ENCODE peak calls at places on chromosomes 1 and 21, in eight cellular contexts. K, Y, S, W, C, X, D and B are unnamed samples.
A peak's percentile ranks its signal among the peaks of the same experiment; 100 is the strongest.

GRCh38 chr1:190104959-190105358 is 372.7 kb downstream of the BRINP3 start:
- DNase-seq in K (no peak), Y (no peak), X (no peak), C (no peak), D (no peak), S (no peak), W (no peak), B (no peak)

GRCh38 chr21:42661688-42662429 is 8.4 kb downstream of the PDE9A start:
- DNase-seq in Y (no peak), S (no peak), K (no peak), D (no peak), X (no peak), W (no peak), C (no peak), B (no peak)

GRCh38 chr1:211734791-211735190 is 59.4 kb upstream of the NEK2 start:
- DNase-seq in Y (no peak), X (no peak), C (no peak), W (no peak), K (no peak), S (no peak), D (no peak), B (no peak)

GRCh38 chr1:201694615-201695335 is 134.2 kb upstream of the IPO9 start:
- DNase-seq in D (no peak), W (no peak), K (no peak), X (no peak), C (no peak), S (no peak), Y (no peak), B (no peak)

GRCh38 chr1:215568287-215568692 is 1.2 kb downstream of the KCTD3 start:
- DNase-seq in Y (no peak), W (no peak), X (peak; percentile 32), C (peak; percentile 85), D (no peak), S (peak; percentile 73), K (no peak), B (no peak)

GRCh38 chr1:212683357-212683722 is 16.3 kb downstream of the BATF3 start:
- DNase-seq in D (no peak), Y (peak; percentile 33), W (peak; percentile 34), K (peak; percentile 82), C (no peak), X (no peak), S (no peak), B (no peak)

GRCh38 chr1:17274186-17275170 is 25.6 kb downstream of the PADI3 start:
- DNase-seq in W (no peak), S (no peak), Y (no peak), K (peak; percentile 67), X (no peak), C (peak; percentile 15), D (no peak), B (no peak)

GRCh38 chr1:230127105-230128054 is 60.3 kb downstream of the GALNT2 start:
- DNase-seq in D (no peak), X (no peak), C (no peak), K (peak; percentile 81), W (peak; percentile 60), Y (no peak), S (no peak), B (no peak)

GRCh38 chr1:226518375-226518774 is 30.2 kb upstream of the STUM start:
- DNase-seq in S (no peak), X (no peak), Y (no peak), K (no peak), W (no peak), C (no peak), D (peak; percentile 20), B (no peak)

GRCh38 chr1:37764888-37765441 is at the start of gene EPHA10:
- DNase-seq in X (no peak), S (no peak), C (no peak), Y (no peak), D (peak; percentile 73), K (no peak), W (no peak), B (no peak)